ENCODE peak calls at places on chromosomes 5 and 9, in six cellular contexts. One of them, this sample, is unnamed. For H3K36me3 and H3K27me3, the result is how much of the 10 kb centered on the place peaks cover.

GRCh38 chr5:125054106-125054505 is 307.7 kb upstream of the ZNF608 start:
- DNase-seq in GM23338: peak
- DNase-seq in A673: no peak
- DNase-seq in aorta: no peak
- DNase-seq in prostate gland: no peak
- DNase-seq in tibial nerve: no peak
- DNase-seq in this sample: no peak

GRCh38 chr9:125538092-125538473 is 168.9 kb downstream of the MAPKAP1 start:
- DNase-seq in GM23338: no peak
- DNase-seq in A673: no peak
- DNase-seq in aorta: no peak
- DNase-seq in prostate gland: peak
- DNase-seq in tibial nerve: no peak
- DNase-seq in this sample: peak

GRCh38 chr5:63175850-63176249 is 597.2 kb downstream of the LRRC70 start:
- DNase-seq in GM23338: no peak
- DNase-seq in A673: no peak
- DNase-seq in aorta: no peak
- DNase-seq in prostate gland: no peak
- DNase-seq in tibial nerve: no peak
- DNase-seq in this sample: no peak

GRCh38 chr9:93952784-93953491 is 2.2 kb downstream of the BARX1 start:
- DNase-seq in GM23338: peak
- DNase-seq in A673: no peak
- DNase-seq in aorta: no peak
- DNase-seq in prostate gland: no peak
- DNase-seq in tibial nerve: no peak
- DNase-seq in this sample: no peak

GRCh38 chr5:76041863-76042262 is 41.3 kb upstream of the SV2C start:
- DNase-seq in GM23338: peak
- DNase-seq in A673: peak
- DNase-seq in aorta: no peak
- DNase-seq in prostate gland: no peak
- DNase-seq in tibial nerve: no peak
- DNase-seq in this sample: peak

GRCh38 chr9:134725605-134725940 is 84.0 kb downstream of the COL5A1 start:
- DNase-seq in GM23338: no peak
- DNase-seq in A673: no peak
- DNase-seq in aorta: no peak
- DNase-seq in prostate gland: no peak
- DNase-seq in tibial nerve: no peak
- DNase-seq in this sample: no peak

GRCh38 chr9:130445268-130445983 is 665 bp downstream of the ASS1 start:
- DNase-seq in GM23338: peak
- DNase-seq in A673: no peak
- DNase-seq in aorta: peak
- DNase-seq in prostate gland: no peak
- DNase-seq in tibial nerve: no peak
- DNase-seq in this sample: peak

GRCh38 chr5:115544371-115545064 is at the start of gene FEM1C:
- DNase-seq in GM23338: peak
- DNase-seq in A673: peak
- DNase-seq in aorta: peak
- DNase-seq in prostate gland: peak
- DNase-seq in tibial nerve: peak
- DNase-seq in this sample: peak

GRCh38 chr9:83062011-83062652 is 810 bp downstream of the RASEF start:
- DNase-seq in GM23338: peak
- DNase-seq in A673: peak
- DNase-seq in aorta: no peak
- DNase-seq in prostate gland: peak
- DNase-seq in tibial nerve: no peak
- DNase-seq in this sample: peak

GRCh38 chr5:151184316-151185042 is 26.9 kb upstream of the ANXA6 start:
- DNase-seq in GM23338: no peak
- DNase-seq in A673: no peak
- DNase-seq in aorta: no peak
- DNase-seq in prostate gland: no peak
- DNase-seq in tibial nerve: no peak
- DNase-seq in this sample: no peak
- H3K36me3 ChIP-seq in GM23338: under half
- H3K36me3 ChIP-seq in A673: under half
- H3K36me3 ChIP-seq in aorta: under half
- H3K36me3 ChIP-seq in prostate gland: under half
- H3K36me3 ChIP-seq in tibial nerve: under half
- H3K36me3 ChIP-seq in this sample: under half

GRCh38 chr9:128125575-128126354 is 1.8 kb downstream of the PTGES2 start:
- DNase-seq in GM23338: no peak
- DNase-seq in A673: no peak
- DNase-seq in aorta: peak
- DNase-seq in prostate gland: no peak
- DNase-seq in tibial nerve: no peak
- DNase-seq in this sample: no peak
- H3K4me3 ChIP-seq in GM23338: peak
- H3K4me3 ChIP-seq in A673: peak
- H3K4me3 ChIP-seq in aorta: no peak
- H3K4me3 ChIP-seq in prostate gland: no peak
- H3K4me3 ChIP-seq in tibial nerve: no peak
- H3K4me3 ChIP-seq in this sample: no peak

GRCh38 chr5:43000198-43000840 is 39.8 kb downstream of the ANXA2R start:
- DNase-seq in GM23338: peak
- DNase-seq in A673: no peak
- DNase-seq in aorta: no peak
- DNase-seq in prostate gland: peak
- DNase-seq in tibial nerve: no peak
- DNase-seq in this sample: no peak
- H3K27me3 ChIP-seq in GM23338: half or more
- H3K27me3 ChIP-seq in A673: under half
- H3K27me3 ChIP-seq in aorta: under half
- H3K27me3 ChIP-seq in prostate gland: under half
- H3K27me3 ChIP-seq in tibial nerve: under half
- H3K27me3 ChIP-seq in this sample: under half

GRCh38 chr9:18689881-18690280 is 215.9 kb downstream of the ADAMTSL1 start:
- DNase-seq in GM23338: no peak
- DNase-seq in A673: no peak
- DNase-seq in aorta: no peak
- DNase-seq in prostate gland: no peak
- DNase-seq in tibial nerve: no peak
- DNase-seq in this sample: no peak

GRCh38 chr9:18692240-18692639 is 218.3 kb downstream of the ADAMTSL1 start:
- DNase-seq in GM23338: no peak
- DNase-seq in A673: no peak
- DNase-seq in aorta: no peak
- DNase-seq in prostate gland: no peak
- DNase-seq in tibial nerve: no peak
- DNase-seq in this sample: no peak

GRCh38 chr9:18689166-18689565 is 215.2 kb downstream of the ADAMTSL1 start:
- DNase-seq in GM23338: no peak
- DNase-seq in A673: no peak
- DNase-seq in aorta: no peak
- DNase-seq in prostate gland: no peak
- DNase-seq in tibial nerve: no peak
- DNase-seq in this sample: no peak

GRCh38 chr9:18684608-18685317 is 210.8 kb downstream of the ADAMTSL1 start:
- DNase-seq in GM23338: no peak
- DNase-seq in A673: no peak
- DNase-seq in aorta: no peak
- DNase-seq in prostate gland: no peak
- DNase-seq in tibial nerve: no peak
- DNase-seq in this sample: no peak

DNA sequence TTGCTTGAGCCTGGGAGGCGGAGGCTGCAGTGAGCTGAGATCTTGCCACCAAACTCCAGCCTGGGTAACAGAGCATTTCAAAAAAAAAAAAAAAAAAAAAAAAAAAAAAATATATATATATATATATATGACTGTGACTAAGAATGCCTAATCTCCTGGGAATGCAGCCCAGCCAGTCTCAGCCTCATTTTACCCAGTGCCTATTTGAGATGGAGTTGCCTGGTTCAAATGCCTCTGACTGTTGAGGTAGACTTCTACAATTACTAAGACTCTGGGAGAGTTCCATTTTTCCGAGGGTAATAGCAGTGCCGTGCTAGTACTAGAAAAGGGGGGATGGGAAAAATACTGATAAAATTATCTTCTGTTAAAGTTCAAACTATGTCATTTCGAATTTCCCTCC is 214.6 kb downstream of the ADAMTSL1 start:
- DNase-seq in GM23338: no peak
- DNase-seq in A673: no peak
- DNase-seq in aorta: no peak
- DNase-seq in prostate gland: no peak
- DNase-seq in tibial nerve: no peak
- DNase-seq in this sample: no peak
- H3K36me3 ChIP-seq in GM23338: under half
- H3K36me3 ChIP-seq in A673: under half
- H3K36me3 ChIP-seq in aorta: under half
- H3K36me3 ChIP-seq in prostate gland: under half
- H3K36me3 ChIP-seq in tibial nerve: under half
- H3K36me3 ChIP-seq in this sample: under half